ENCODE peak calls at places on chromosomes 5 and 9, in five cellular contexts. Y is H9; B is putamen; F is stimulated activated CD8-positive, alpha-beta memory T cell treated with anti-CD3 and anti-CD28 coated beads, Interleukin-15, amount 100 ng/mL, for 24 hours; J is upper lobe of right lung. N is an unnamed sample.

GRCh38 chr5:132807163-132807838 is 5.8 kb upstream of the SOWAHA start:
- DNase-seq in Y (peak; percentile 83), B (no peak), F (no peak), J (no peak), N (no peak)

GRCh38 chr5:17054911-17055310 is 118.8 kb upstream of the MYO10 start:
- DNase-seq in Y (no peak), B (no peak), F (no peak), J (no peak), N (no peak)

GRCh38 chr9:110040788-110041187 is 167.2 kb downstream of the C9orf152 start:
- DNase-seq in Y (no peak), B (no peak), F (no peak), J (no peak), N (peak; percentile 89)

GRCh38 chr9:20838218-20838617 is 154.2 kb downstream of the FOCAD start:
- DNase-seq in Y (no peak), B (no peak), F (no peak), J (no peak), N (no peak)

GRCh38 chr5:169826618-169827017 is 153.7 kb downstream of the INSYN2B start:
- DNase-seq in Y (no peak), B (no peak), F (no peak), J (no peak), N (no peak)

GRCh38 chr5:149938272-149938671 is 6.3 kb downstream of the PDE6A start:
- DNase-seq in Y (no peak), B (no peak), F (no peak), J (no peak), N (no peak)

GRCh38 chr5:66529182-66529581 is 67.0 kb upstream of the MAST4 start:
- DNase-seq in Y (no peak), B (no peak), F (no peak), J (no peak), N (no peak)

GRCh38 chr5:53009816-53010215 is 20.7 kb downstream of the ITGA2 start:
- DNase-seq in Y (no peak), B (no peak), F (no peak), J (no peak), N (no peak)

GRCh38 chr5:51227963-51228515 is 155.2 kb upstream of the ISL1 start:
- DNase-seq in Y (no peak), B (no peak), F (no peak), J (no peak), N (no peak)

GRCh38 chr5:33049845-33050244 is 338.7 kb downstream of the NPR3 start:
- DNase-seq in Y (no peak), B (no peak), F (no peak), J (no peak), N (peak; percentile 77)

GRCh38 chr9:133099726-133100517 is 21.1 kb downstream of the RALGDS start:
- DNase-seq in Y (no peak), B (no peak), F (no peak), J (peak; percentile 59), N (no peak)

GRCh38 chr9:134619983-134620612 is 21.5 kb upstream of the COL5A1 start:
- DNase-seq in Y (peak; percentile 15), B (no peak), F (no peak), J (peak; percentile 58), N (no peak)

GRCh38 chr9:78575041-78575440 is 278.1 kb downstream of the PSAT1 start:
- DNase-seq in Y (no peak), B (no peak), F (no peak), J (no peak), N (no peak)

GRCh38 chr5:168881427-168882149 is 302.4 kb upstream of the PANK3 start:
- DNase-seq in Y (peak; percentile 88), B (no peak), F (no peak), J (no peak), N (no peak)

GRCh38 chr5:117590944-117591343 is 1016.3 kb upstream of the SEMA6A start:
- DNase-seq in Y (no peak), B (no peak), F (no peak), J (no peak), N (no peak)

GRCh38 chr9:19618816-19619215 is 170.0 kb downstream of the SLC24A2 start:
- DNase-seq in Y (no peak), B (peak; percentile 96), F (no peak), J (no peak), N (no peak)

GRCh38 chr5:76252437-76252836 is 150.6 kb upstream of the IQGAP2 start:
- DNase-seq in Y (no peak), B (no peak), F (no peak), J (no peak), N (no peak)

GRCh38 chr9:72280913-72281500 is 84.0 kb downstream of the ZFAND5 start:
- DNase-seq in Y (peak; percentile 78), B (peak; percentile 67), F (peak; percentile 22), J (peak; percentile 78), N (no peak)

GRCh38 chr5:78751872-78752271 is 103.3 kb upstream of the LHFPL2 start:
- DNase-seq in Y (no peak), B (no peak), F (no peak), J (no peak), N (no peak)

GRCh38 chr9:134317431-134318414 is 8.5 kb upstream of the RXRA start:
- DNase-seq in Y (no peak), B (no peak), F (no peak), J (peak; percentile 47), N (no peak)

GRCh38 chr9:75265525-75265972 is 177.2 kb downstream of the OSTF1 start:
- DNase-seq in Y (peak; percentile 41), B (peak; percentile 27), F (peak; percentile 6), J (no peak), N (peak; percentile 1)

GRCh38 chr5:76413746-76414145 is 10.7 kb downstream of the IQGAP2 start:
- DNase-seq in Y (no peak), B (no peak), F (no peak), J (no peak), N (no peak)

GRCh38 chr9:91348191-91348790 is 13.4 kb downstream of the AUH start:
- DNase-seq in Y (no peak), B (no peak), F (no peak), J (no peak), N (no peak)

N was measured in GM04503.